ENCODE peak calls at places on chromosomes 6 and 20, in seven cellular contexts. G, S, T, R, N, U and X are unnamed samples. For H3K9me3, the result is how much of the 10 kb centered on the place peaks cover.

GRCh38 chr6:129353067-129353466 is 356.9 kb downstream of the ARHGAP18 start:
- DNase-seq in G (no peak), S (no peak), T (no peak), R (no peak), N (no peak), U (no peak), X (peak)

GRCh38 chr20:2691663-2692035 is 931 bp upstream of the EBF4 start:
- DNase-seq in G (no peak), S (no peak), T (no peak), R (no peak), N (no peak), U (no peak), X (no peak)

GRCh38 chr6:63923139-63923739 is 287.6 kb downstream of the PHF3 start:
- DNase-seq in G (no peak), S (peak), T (no peak), R (no peak), N (no peak), U (no peak), X (no peak)

GRCh38 chr6:147852772-147853171 is 344.3 kb downstream of the SAMD5 start:
- DNase-seq in G (no peak), S (no peak), T (no peak), R (no peak), N (no peak), U (no peak), X (no peak)

GRCh38 chr20:46246527-46246926 is 61.8 kb downstream of the CDH22 start:
- DNase-seq in G (no peak), S (no peak), T (no peak), R (no peak), N (no peak), U (no peak), X (no peak)

GRCh38 chr6:32668226-32668747 is 1.8 kb upstream of the HLA-DQB1 start:
- DNase-seq in G (peak), S (peak), T (peak), R (peak), N (peak), U (peak), X (no peak)

GRCh38 chr6:105292689-105293339 is 110.1 kb downstream of the PREP start:
- DNase-seq in G (no peak), S (no peak), T (no peak), R (no peak), N (no peak), U (no peak), X (no peak)

GRCh38 chr20:10540636-10541493 is 105.8 kb downstream of the SLX4IP start:
- DNase-seq in G (no peak), S (peak), T (no peak), R (no peak), N (no peak), U (no peak), X (no peak)

GRCh38 chr6:39893286-39893685 is 41.0 kb downstream of the MOCS1 start:
- DNase-seq in G (no peak), S (no peak), T (no peak), R (no peak), N (no peak), U (no peak), X (no peak)

GRCh38 chr6:160756021-160756420 is 54.0 kb downstream of the PLG start:
- DNase-seq in G (no peak), S (no peak), T (no peak), R (no peak), N (no peak), U (no peak), X (no peak)

GRCh38 chr6:138238368-138238767 is 20.1 kb upstream of the PBOV1 start:
- DNase-seq in G (no peak), S (no peak), T (no peak), R (no peak), N (no peak), U (no peak), X (no peak)

GRCh38 chr6:118372413-118372812 is 175.7 kb upstream of the PLN start:
- DNase-seq in G (no peak), S (peak), T (no peak), R (no peak), N (no peak), U (peak), X (no peak)

GRCh38 chr20:51016521-51016920 is 6.4 kb downstream of the KCNG1 start:
- DNase-seq in G (no peak), S (no peak), T (no peak), R (no peak), N (no peak), U (no peak), X (no peak)

GRCh38 chr6:36246511-36247268 is 23.2 kb upstream of the PNPLA1 start:
- DNase-seq in G (no peak), S (no peak), T (no peak), R (no peak), N (no peak), U (no peak), X (no peak)

GRCh38 chr20:14826926-14827325 is 489.5 kb upstream of the FLRT3 start:
- DNase-seq in G (no peak), S (no peak), T (no peak), R (no peak), N (no peak), U (no peak), X (no peak)

DNA sequence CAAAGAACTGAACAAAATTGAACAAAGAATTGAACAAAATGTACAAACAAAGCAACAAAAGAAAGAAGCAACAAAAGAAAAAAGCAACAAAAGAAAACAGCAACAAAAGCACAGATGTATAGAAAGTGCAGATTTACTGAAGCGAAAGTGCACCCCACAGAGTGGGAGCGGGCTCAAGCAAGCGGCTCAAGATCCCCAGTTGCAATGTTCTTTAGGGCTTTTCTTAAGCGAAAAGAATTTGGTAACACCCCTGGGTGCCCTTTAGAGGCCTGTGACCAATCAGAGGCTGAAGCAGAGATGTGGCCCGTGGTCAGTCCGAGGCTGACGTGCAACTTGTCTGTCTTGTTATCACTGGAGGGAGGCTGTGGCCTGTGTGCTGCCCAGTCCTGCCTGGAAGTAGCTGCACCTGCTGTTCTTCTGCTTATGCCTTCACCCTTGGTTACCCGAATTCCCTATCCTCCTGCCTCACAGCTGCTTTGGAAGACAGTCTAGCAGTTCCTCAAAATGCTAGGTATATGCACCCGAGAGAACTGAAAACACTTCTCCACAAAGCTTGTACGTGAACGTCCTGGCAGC is 13.2 kb upstream of the KIF25 start:
- DNase-seq in G (no peak), S (no peak), T (no peak), R (no peak), N (no peak), U (no peak), X (no peak)
- H3K9me3 ChIP-seq in G (under half), S (under half), T (under half), R (under half), N (under half), U (under half), X (under half)

GRCh38 chr20:61100489-61100888 is 151.6 kb upstream of the CDH4 start:
- DNase-seq in G (no peak), S (no peak), T (no peak), R (peak), N (no peak), U (no peak), X (no peak)

GRCh38 chr20:61092199-61092598 is 159.9 kb upstream of the CDH4 start:
- DNase-seq in G (no peak), S (no peak), T (no peak), R (no peak), N (no peak), U (no peak), X (no peak)

GRCh38 chr20:61099786-61100185 is 152.3 kb upstream of the CDH4 start:
- DNase-seq in G (no peak), S (no peak), T (no peak), R (no peak), N (no peak), U (no peak), X (no peak)

GRCh38 chr20:61096463-61096862 is 155.6 kb upstream of the CDH4 start:
- DNase-seq in G (no peak), S (no peak), T (no peak), R (no peak), N (no peak), U (no peak), X (no peak)

GRCh38 chr20:61094581-61094980 is 157.5 kb upstream of the CDH4 start:
- DNase-seq in G (no peak), S (no peak), T (no peak), R (no peak), N (no peak), U (no peak), X (no peak)
- H3K4me3 ChIP-seq in G (no peak), S (no peak), T (no peak), R (no peak), N (no peak), U (no peak), X (no peak)

DNA sequence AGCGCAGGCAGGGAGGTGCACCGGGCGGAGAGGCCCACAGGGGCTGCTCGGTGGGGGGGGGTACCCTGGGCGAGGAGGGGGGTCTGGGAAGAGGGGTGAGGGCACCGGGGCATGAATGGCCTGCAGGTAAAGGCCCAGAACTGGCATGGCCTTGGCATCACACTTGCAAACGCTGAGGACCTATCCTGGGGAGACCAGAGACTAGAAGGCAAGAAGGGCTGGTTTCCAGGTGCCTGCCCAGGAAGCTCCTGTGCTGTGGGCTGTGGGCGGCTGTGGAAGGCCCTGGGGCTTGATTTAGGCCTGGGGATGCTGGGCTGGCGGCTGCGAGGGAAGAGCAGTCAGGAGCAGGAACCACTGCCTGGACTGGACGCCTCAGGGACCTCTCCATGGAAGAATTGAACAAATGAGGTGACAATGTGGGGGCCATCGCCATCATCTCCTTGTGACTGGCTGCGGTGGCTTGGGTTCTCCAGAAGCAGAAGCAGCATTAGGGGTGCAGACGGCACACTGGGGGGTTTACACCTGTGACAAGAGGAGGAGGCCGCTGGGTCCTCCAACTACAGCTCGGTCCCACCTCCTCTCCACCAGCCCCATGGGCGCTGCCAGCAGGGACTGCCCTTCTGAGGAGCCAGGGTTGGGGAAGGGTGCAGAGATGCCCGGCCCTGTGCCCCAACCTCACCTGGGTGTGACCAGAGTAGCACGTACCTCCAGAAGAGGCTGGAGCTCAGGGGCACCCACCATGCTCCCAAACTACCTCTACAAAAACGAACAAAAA is 32.1 kb upstream of the IRF4 start:
- DNase-seq in G (no peak), S (no peak), T (peak), R (no peak), N (no peak), U (no peak), X (peak)
- H3K9me3 ChIP-seq in G (under half), S (under half), T (under half), R (under half), N (under half), U (under half), X (under half)

GRCh38 chr6:8983202-8983688 is 547.9 kb upstream of the SLC35B3 start:
- DNase-seq in G (peak), S (peak), T (peak), R (peak), N (no peak), U (peak), X (peak)

DNA sequence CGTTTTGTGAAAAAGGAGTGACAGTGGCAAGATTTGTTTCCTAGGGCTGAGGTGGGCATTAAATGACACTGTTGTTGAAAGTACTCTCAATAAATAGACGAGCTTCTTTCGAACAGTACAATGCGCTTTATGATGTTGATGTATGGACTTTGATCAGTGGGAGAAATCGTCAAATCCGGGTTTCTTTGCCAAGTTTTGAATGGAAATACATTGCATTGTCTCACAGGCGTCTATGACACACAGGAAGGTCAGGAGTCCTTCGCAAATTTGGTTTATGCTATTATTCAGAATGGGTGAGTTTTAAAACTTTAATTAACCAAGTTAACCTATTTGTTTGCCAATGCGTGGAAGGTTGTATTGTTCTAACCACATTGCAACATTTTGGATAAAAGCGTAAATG is 547.3 kb upstream of the SLC35B3 start:
- DNase-seq in G (no peak), S (peak), T (no peak), R (no peak), N (no peak), U (no peak), X (no peak)
- H3K4me3 ChIP-seq in G (peak), S (no peak), T (no peak), R (no peak), N (no peak), U (no peak), X (no peak)

DNA sequence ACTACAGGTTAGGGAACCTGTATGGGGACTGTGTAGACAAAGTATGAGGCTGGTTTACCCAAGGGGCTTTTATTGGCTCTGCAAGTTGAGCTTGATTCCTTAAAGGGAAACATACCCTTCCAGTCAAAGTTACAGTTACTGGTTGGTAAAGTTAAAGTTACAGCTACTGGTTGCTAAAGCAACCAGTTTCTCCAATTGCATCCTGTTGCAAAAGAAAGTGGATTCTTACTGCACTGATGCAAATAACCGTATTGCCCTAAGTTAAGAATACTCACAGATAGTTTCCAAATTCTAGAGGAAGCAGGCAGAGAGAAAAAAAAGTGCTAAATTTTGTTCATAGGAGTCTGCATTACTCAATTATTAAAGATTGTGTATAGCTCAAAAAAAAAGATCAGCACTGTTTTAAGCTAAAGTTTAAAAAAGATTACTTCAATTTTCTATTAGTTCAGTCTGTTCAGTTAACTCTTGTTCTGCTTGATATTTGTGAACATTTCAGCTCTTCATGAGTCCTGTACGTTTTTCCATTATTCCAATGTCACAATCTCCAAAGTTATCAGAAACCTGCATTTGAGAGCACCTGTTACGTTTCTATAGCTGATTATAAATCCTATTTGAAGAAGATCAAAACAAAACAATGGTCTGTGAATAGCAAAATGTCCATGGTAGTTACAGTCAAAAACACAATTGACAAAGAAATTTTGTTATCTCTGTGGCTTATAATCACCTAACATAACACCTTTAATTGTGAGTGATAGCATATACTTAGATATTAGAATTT is 8.6 kb upstream of the IL22RA2 start:
- DNase-seq in G (no peak), S (no peak), T (no peak), R (no peak), N (no peak), U (no peak), X (no peak)
- H3K9me3 ChIP-seq in G (under half), S (under half), T (under half), R (under half), N (under half), U (under half), X (under half)

GRCh38 chr20:49508435-49509199 is 26.1 kb upstream of the KCNB1 start:
- DNase-seq in G (no peak), S (peak), T (no peak), R (no peak), N (no peak), U (no peak), X (no peak)
- H3K4me3 ChIP-seq in G (no peak), S (no peak), T (no peak), R (no peak), N (no peak), U (no peak), X (no peak)